ENCODE peak calls at places on chromosome 14, in six cellular contexts. I is NCI-H187; M is ovary; Q is stimulated activated CD8-positive, alpha-beta memory T cell treated with anti-CD3 and anti-CD28 coated beads, Interleukin-7, amount 100 ng/mL, for 1 hour; Z is nucleus accumbens; T is EL. U is an unnamed sample.

GRCh38 chr14:20454359-20454644 is 310 bp downstream of the OSGEP start:
- DNase-seq in Z (no peak), T (no peak), Q (no peak), I (peak; percentile 64), M (no peak), U (no peak)

GRCh38 chr14:72462041-72462440 is 431.9 kb downstream of the DPF3 start:
- DNase-seq in T (no peak), Q (no peak), M (no peak), Z (no peak), I (no peak), U (no peak)

GRCh38 chr14:69281450-69282169 is 21.7 kb downstream of the GALNT16 start:
- DNase-seq in M (no peak), T (peak; percentile 18), Z (no peak), Q (no peak), I (peak; percentile 82), U (no peak)

GRCh38 chr14:62162998-62163589 is 400.9 kb downstream of the SNAPC1 start:
- DNase-seq in M (no peak), Z (no peak), I (peak; percentile 46), T (peak; percentile 43), Q (no peak), U (peak; percentile 31)

GRCh38 chr14:51680031-51680430 is 28.3 kb downstream of the FRMD6 start:
- DNase-seq in Q (no peak), M (no peak), T (no peak), Z (no peak), I (no peak), U (no peak)

GRCh38 chr14:103090481-103091020 is 4.0 kb upstream of the EXOC3L4 start:
- DNase-seq in Z (no peak), T (no peak), Q (no peak), M (no peak), I (no peak), U (no peak)

GRCh38 chr14:79587194-79587593 is 624.1 kb downstream of the DIO2 start:
- DNase-seq in Q (no peak), Z (no peak), M (no peak), I (no peak), T (no peak), U (peak; percentile 17)

GRCh38 chr14:77681196-77682157 is 26.3 kb downstream of the ALKBH1 start:
- DNase-seq in Z (no peak), M (no peak), Q (no peak), T (peak; percentile 34), I (no peak), U (no peak)

GRCh38 chr14:84131924-84132323 is 1398.0 kb upstream of the FLRT2 start:
- DNase-seq in Z (no peak), Q (no peak), M (no peak), T (no peak), I (no peak), U (no peak)

GRCh38 chr14:64296561-64296960 is 2.4 kb upstream of the ESR2 start:
- DNase-seq in Z (no peak), T (no peak), M (no peak), Q (no peak), I (no peak), U (peak; percentile 21)

GRCh38 chr14:72678360-72678759 is 215.5 kb downstream of the DPF3 start:
- DNase-seq in Q (no peak), I (no peak), T (peak; percentile 87), Z (no peak), M (no peak), U (no peak)

GRCh38 chr14:79084861-79085260 is 914.7 kb downstream of the NRXN3 start:
- DNase-seq in M (no peak), Q (no peak), I (no peak), T (no peak), Z (no peak), U (no peak)

GRCh38 chr14:101328412-101329149 is 232.7 kb upstream of the DIO3 start:
- DNase-seq in M (no peak), Q (no peak), Z (no peak), T (no peak), I (no peak), U (no peak)

GRCh38 chr14:54901380-54902142 is 1.1 kb downstream of the GCH1 start:
- DNase-seq in I (no peak), M (peak; percentile 23), T (peak; percentile 22), Z (no peak), Q (no peak), U (no peak)

GRCh38 chr14:106442857-106443256 is 916.5 kb downstream of the TMEM121 start:
- DNase-seq in Q (no peak), M (no peak), Z (no peak), I (peak; percentile 48), T (no peak), U (peak; percentile 37)

GRCh38 chr14:103867523-103867953 is 20.2 kb upstream of the PPP1R13B start:
- DNase-seq in Q (no peak), Z (no peak), T (no peak), I (peak; percentile 48), M (no peak), U (peak; percentile 51)

GRCh38 chr14:100015251-100015655 is 50.0 kb upstream of the EVL start:
- DNase-seq in T (no peak), M (no peak), Z (no peak), I (no peak), Q (no peak), U (no peak)

GRCh38 chr14:32820686-32821085 is 118.0 kb upstream of the NPAS3 start:
- DNase-seq in M (no peak), T (no peak), I (no peak), Q (no peak), Z (no peak), U (no peak)